ENCODE peak calls at places on chromosomes 13 and 19, in seven cellular contexts. One of them, this sample, is unnamed.

GRCh38 chr13:66489586-66489985 is 740.5 kb downstream of the PCDH9 start:
- DNase-seq in H7: no peak
- DNase-seq in AG09309: no peak
- DNase-seq in Calu3: no peak
- DNase-seq in activated gamma-delta T cell treated with Interleukin-2 at 50 U/mL for 16 hours: no peak
- DNase-seq in activated CD8-positive, alpha-beta T cell treated with anti-CD3 and anti-CD28 coated beads for 36 hours: no peak
- DNase-seq in fibroblast of pulmonary artery: no peak
- DNase-seq in this sample: no peak

GRCh38 chr19:39845172-39845571 is 1.0 kb downstream of the FBL start:
- DNase-seq in activated gamma-delta T cell treated with Interleukin-2 at 50 U/mL for 16 hours: no peak
- DNase-seq in AG09309: no peak
- DNase-seq in activated CD8-positive, alpha-beta T cell treated with anti-CD3 and anti-CD28 coated beads for 36 hours: peak
- DNase-seq in Calu3: no peak
- DNase-seq in fibroblast of pulmonary artery: no peak
- DNase-seq in H7: no peak
- DNase-seq in this sample: no peak

GRCh38 chr13:82739881-82740280 is 1142.4 kb downstream of the SLITRK1 start:
- DNase-seq in Calu3: no peak
- DNase-seq in fibroblast of pulmonary artery: peak
- DNase-seq in activated gamma-delta T cell treated with Interleukin-2 at 50 U/mL for 16 hours: no peak
- DNase-seq in activated CD8-positive, alpha-beta T cell treated with anti-CD3 and anti-CD28 coated beads for 36 hours: no peak
- DNase-seq in H7: no peak
- DNase-seq in AG09309: no peak
- DNase-seq in this sample: no peak

GRCh38 chr19:17061205-17061604 is 14.0 kb downstream of the HAUS8 start:
- DNase-seq in Calu3: no peak
- DNase-seq in activated CD8-positive, alpha-beta T cell treated with anti-CD3 and anti-CD28 coated beads for 36 hours: no peak
- DNase-seq in activated gamma-delta T cell treated with Interleukin-2 at 50 U/mL for 16 hours: no peak
- DNase-seq in AG09309: no peak
- DNase-seq in fibroblast of pulmonary artery: no peak
- DNase-seq in H7: no peak
- DNase-seq in this sample: no peak

GRCh38 chr19:31356587-31357314 is 7.5 kb upstream of the TSHZ3 start:
- DNase-seq in fibroblast of pulmonary artery: no peak
- DNase-seq in activated CD8-positive, alpha-beta T cell treated with anti-CD3 and anti-CD28 coated beads for 36 hours: peak
- DNase-seq in AG09309: no peak
- DNase-seq in Calu3: no peak
- DNase-seq in activated gamma-delta T cell treated with Interleukin-2 at 50 U/mL for 16 hours: peak
- DNase-seq in H7: peak
- DNase-seq in this sample: peak

GRCh38 chr13:67204731-67205130 is 25.4 kb downstream of the PCDH9 start:
- DNase-seq in AG09309: no peak
- DNase-seq in H7: no peak
- DNase-seq in fibroblast of pulmonary artery: no peak
- DNase-seq in activated CD8-positive, alpha-beta T cell treated with anti-CD3 and anti-CD28 coated beads for 36 hours: no peak
- DNase-seq in Calu3: no peak
- DNase-seq in activated gamma-delta T cell treated with Interleukin-2 at 50 U/mL for 16 hours: no peak
- DNase-seq in this sample: no peak

GRCh38 chr13:106275441-106276032 is 259.9 kb downstream of the EFNB2 start:
- DNase-seq in Calu3: no peak
- DNase-seq in fibroblast of pulmonary artery: no peak
- DNase-seq in AG09309: no peak
- DNase-seq in H7: no peak
- DNase-seq in activated CD8-positive, alpha-beta T cell treated with anti-CD3 and anti-CD28 coated beads for 36 hours: no peak
- DNase-seq in activated gamma-delta T cell treated with Interleukin-2 at 50 U/mL for 16 hours: no peak
- DNase-seq in this sample: no peak

GRCh38 chr13:74040200-74040599 is 94.0 kb downstream of the KLF12 start:
- DNase-seq in activated gamma-delta T cell treated with Interleukin-2 at 50 U/mL for 16 hours: no peak
- DNase-seq in Calu3: peak
- DNase-seq in H7: peak
- DNase-seq in activated CD8-positive, alpha-beta T cell treated with anti-CD3 and anti-CD28 coated beads for 36 hours: peak
- DNase-seq in fibroblast of pulmonary artery: peak
- DNase-seq in AG09309: no peak
- DNase-seq in this sample: peak

GRCh38 chr19:35746556-35746955 is 1.1 kb downstream of the PSENEN start:
- DNase-seq in fibroblast of pulmonary artery: no peak
- DNase-seq in activated gamma-delta T cell treated with Interleukin-2 at 50 U/mL for 16 hours: no peak
- DNase-seq in Calu3: no peak
- DNase-seq in AG09309: no peak
- DNase-seq in activated CD8-positive, alpha-beta T cell treated with anti-CD3 and anti-CD28 coated beads for 36 hours: no peak
- DNase-seq in H7: no peak
- DNase-seq in this sample: no peak

GRCh38 chr13:50668882-50669281 is 174.6 kb downstream of the DLEU7 start:
- DNase-seq in H7: no peak
- DNase-seq in activated CD8-positive, alpha-beta T cell treated with anti-CD3 and anti-CD28 coated beads for 36 hours: no peak
- DNase-seq in activated gamma-delta T cell treated with Interleukin-2 at 50 U/mL for 16 hours: no peak
- DNase-seq in fibroblast of pulmonary artery: no peak
- DNase-seq in Calu3: no peak
- DNase-seq in AG09309: no peak
- DNase-seq in this sample: no peak

GRCh38 chr19:48806818-48807589 is 3.8 kb downstream of the BCAT2 start:
- DNase-seq in Calu3: no peak
- DNase-seq in AG09309: no peak
- DNase-seq in fibroblast of pulmonary artery: peak
- DNase-seq in H7: peak
- DNase-seq in activated gamma-delta T cell treated with Interleukin-2 at 50 U/mL for 16 hours: no peak
- DNase-seq in activated CD8-positive, alpha-beta T cell treated with anti-CD3 and anti-CD28 coated beads for 36 hours: peak
- DNase-seq in this sample: no peak

GRCh38 chr19:45784096-45784495 is 1.8 kb upstream of the DMPK start:
- DNase-seq in fibroblast of pulmonary artery: no peak
- DNase-seq in H7: peak
- DNase-seq in activated CD8-positive, alpha-beta T cell treated with anti-CD3 and anti-CD28 coated beads for 36 hours: no peak
- DNase-seq in activated gamma-delta T cell treated with Interleukin-2 at 50 U/mL for 16 hours: no peak
- DNase-seq in AG09309: no peak
- DNase-seq in Calu3: no peak
- DNase-seq in this sample: no peak

GRCh38 chr13:95754069-95754468 is 77.1 kb downstream of the DNAJC3 start:
- DNase-seq in Calu3: no peak
- DNase-seq in activated gamma-delta T cell treated with Interleukin-2 at 50 U/mL for 16 hours: no peak
- DNase-seq in fibroblast of pulmonary artery: no peak
- DNase-seq in AG09309: no peak
- DNase-seq in activated CD8-positive, alpha-beta T cell treated with anti-CD3 and anti-CD28 coated beads for 36 hours: no peak
- DNase-seq in H7: no peak
- DNase-seq in this sample: no peak

GRCh38 chr13:102286326-102286725 is 115.5 kb downstream of the FGF14 start:
- DNase-seq in activated CD8-positive, alpha-beta T cell treated with anti-CD3 and anti-CD28 coated beads for 36 hours: no peak
- DNase-seq in AG09309: peak
- DNase-seq in H7: no peak
- DNase-seq in Calu3: no peak
- DNase-seq in activated gamma-delta T cell treated with Interleukin-2 at 50 U/mL for 16 hours: no peak
- DNase-seq in fibroblast of pulmonary artery: peak
- DNase-seq in this sample: no peak

GRCh38 chr19:40512473-40513344 is 45.9 kb downstream of the SPTBN4 start:
- DNase-seq in activated gamma-delta T cell treated with Interleukin-2 at 50 U/mL for 16 hours: no peak
- DNase-seq in fibroblast of pulmonary artery: peak
- DNase-seq in Calu3: no peak
- DNase-seq in activated CD8-positive, alpha-beta T cell treated with anti-CD3 and anti-CD28 coated beads for 36 hours: no peak
- DNase-seq in AG09309: no peak
- DNase-seq in H7: peak
- DNase-seq in this sample: no peak

GRCh38 chr13:53206455-53206854 is 177.8 kb downstream of the OLFM4 start:
- DNase-seq in activated gamma-delta T cell treated with Interleukin-2 at 50 U/mL for 16 hours: no peak
- DNase-seq in fibroblast of pulmonary artery: peak
- DNase-seq in activated CD8-positive, alpha-beta T cell treated with anti-CD3 and anti-CD28 coated beads for 36 hours: no peak
- DNase-seq in Calu3: no peak
- DNase-seq in H7: peak
- DNase-seq in AG09309: no peak
- DNase-seq in this sample: no peak

GRCh38 chr19:38736036-38736412 is 8.2 kb downstream of the CAPN12 start:
- DNase-seq in activated gamma-delta T cell treated with Interleukin-2 at 50 U/mL for 16 hours: peak
- DNase-seq in activated CD8-positive, alpha-beta T cell treated with anti-CD3 and anti-CD28 coated beads for 36 hours: peak
- DNase-seq in H7: peak
- DNase-seq in AG09309: no peak
- DNase-seq in Calu3: peak
- DNase-seq in fibroblast of pulmonary artery: no peak
- DNase-seq in this sample: peak

GRCh38 chr19:55696301-55697068 is 21.5 kb downstream of the EPN1 start:
- DNase-seq in AG09309: no peak
- DNase-seq in Calu3: no peak
- DNase-seq in activated gamma-delta T cell treated with Interleukin-2 at 50 U/mL for 16 hours: no peak
- DNase-seq in activated CD8-positive, alpha-beta T cell treated with anti-CD3 and anti-CD28 coated beads for 36 hours: no peak
- DNase-seq in fibroblast of pulmonary artery: no peak
- DNase-seq in H7: peak
- DNase-seq in this sample: no peak

GRCh38 chr19:45766919-45767346 is 2.1 kb downstream of the SIX5 start:
- DNase-seq in fibroblast of pulmonary artery: no peak
- DNase-seq in activated CD8-positive, alpha-beta T cell treated with anti-CD3 and anti-CD28 coated beads for 36 hours: no peak
- DNase-seq in Calu3: no peak
- DNase-seq in activated gamma-delta T cell treated with Interleukin-2 at 50 U/mL for 16 hours: no peak
- DNase-seq in AG09309: no peak
- DNase-seq in H7: no peak
- DNase-seq in this sample: no peak

GRCh38 chr13:40438999-40439797 is 227.2 kb downstream of the FOXO1 start:
- DNase-seq in H7: no peak
- DNase-seq in activated CD8-positive, alpha-beta T cell treated with anti-CD3 and anti-CD28 coated beads for 36 hours: peak
- DNase-seq in AG09309: no peak
- DNase-seq in Calu3: no peak
- DNase-seq in activated gamma-delta T cell treated with Interleukin-2 at 50 U/mL for 16 hours: no peak
- DNase-seq in fibroblast of pulmonary artery: peak
- DNase-seq in this sample: no peak

GRCh38 chr13:77779461-77780272 is 82.2 kb downstream of the SLAIN1 start:
- DNase-seq in Calu3: peak
- DNase-seq in AG09309: peak
- DNase-seq in fibroblast of pulmonary artery: peak
- DNase-seq in activated gamma-delta T cell treated with Interleukin-2 at 50 U/mL for 16 hours: peak
- DNase-seq in H7: peak
- DNase-seq in activated CD8-positive, alpha-beta T cell treated with anti-CD3 and anti-CD28 coated beads for 36 hours: peak
- DNase-seq in this sample: peak

GRCh38 chr19:35266904-35267817 is 1.6 kb upstream of the USF2 start:
- DNase-seq in fibroblast of pulmonary artery: no peak
- DNase-seq in AG09309: no peak
- DNase-seq in Calu3: no peak
- DNase-seq in activated gamma-delta T cell treated with Interleukin-2 at 50 U/mL for 16 hours: peak
- DNase-seq in H7: peak
- DNase-seq in activated CD8-positive, alpha-beta T cell treated with anti-CD3 and anti-CD28 coated beads for 36 hours: peak
- DNase-seq in this sample: peak

GRCh38 chr19:43562698-43563241 is 12.6 kb downstream of the XRCC1 start:
- DNase-seq in Calu3: no peak
- DNase-seq in H7: no peak
- DNase-seq in activated gamma-delta T cell treated with Interleukin-2 at 50 U/mL for 16 hours: peak
- DNase-seq in activated CD8-positive, alpha-beta T cell treated with anti-CD3 and anti-CD28 coated beads for 36 hours: peak
- DNase-seq in AG09309: peak
- DNase-seq in fibroblast of pulmonary artery: peak
- DNase-seq in this sample: peak

GRCh38 chr13:75687145-75687763 is 51.1 kb downstream of the LMO7 start:
- DNase-seq in H7: peak
- DNase-seq in AG09309: no peak
- DNase-seq in activated CD8-positive, alpha-beta T cell treated with anti-CD3 and anti-CD28 coated beads for 36 hours: no peak
- DNase-seq in Calu3: no peak
- DNase-seq in fibroblast of pulmonary artery: peak
- DNase-seq in activated gamma-delta T cell treated with Interleukin-2 at 50 U/mL for 16 hours: no peak
- DNase-seq in this sample: no peak

GRCh38 chr13:83716121-83716520 is 166.2 kb downstream of the SLITRK1 start:
- DNase-seq in activated gamma-delta T cell treated with Interleukin-2 at 50 U/mL for 16 hours: no peak
- DNase-seq in Calu3: no peak
- DNase-seq in H7: no peak
- DNase-seq in AG09309: no peak
- DNase-seq in activated CD8-positive, alpha-beta T cell treated with anti-CD3 and anti-CD28 coated beads for 36 hours: no peak
- DNase-seq in fibroblast of pulmonary artery: no peak
- DNase-seq in this sample: no peak

GRCh38 chr19:15159251-15159650 is 41.5 kb downstream of the NOTCH3 start:
- DNase-seq in AG09309: no peak
- DNase-seq in activated gamma-delta T cell treated with Interleukin-2 at 50 U/mL for 16 hours: no peak
- DNase-seq in activated CD8-positive, alpha-beta T cell treated with anti-CD3 and anti-CD28 coated beads for 36 hours: no peak
- DNase-seq in fibroblast of pulmonary artery: peak
- DNase-seq in H7: peak
- DNase-seq in Calu3: no peak
- DNase-seq in this sample: no peak

GRCh38 chr19:30855475-30855874 is 483.3 kb downstream of the ZNF536 start:
- DNase-seq in H7: no peak
- DNase-seq in fibroblast of pulmonary artery: no peak
- DNase-seq in AG09309: no peak
- DNase-seq in Calu3: no peak
- DNase-seq in activated gamma-delta T cell treated with Interleukin-2 at 50 U/mL for 16 hours: no peak
- DNase-seq in activated CD8-positive, alpha-beta T cell treated with anti-CD3 and anti-CD28 coated beads for 36 hours: no peak
- DNase-seq in this sample: no peak

GRCh38 chr13:21825186-21825585 is 154.3 kb downstream of the FGF9 start:
- DNase-seq in AG09309: no peak
- DNase-seq in fibroblast of pulmonary artery: no peak
- DNase-seq in H7: no peak
- DNase-seq in activated CD8-positive, alpha-beta T cell treated with anti-CD3 and anti-CD28 coated beads for 36 hours: no peak
- DNase-seq in activated gamma-delta T cell treated with Interleukin-2 at 50 U/mL for 16 hours: no peak
- DNase-seq in Calu3: peak
- DNase-seq in this sample: no peak

GRCh38 chr19:6425732-6426686 is 1.4 kb upstream of the KHSRP start:
- DNase-seq in fibroblast of pulmonary artery: no peak
- DNase-seq in activated CD8-positive, alpha-beta T cell treated with anti-CD3 and anti-CD28 coated beads for 36 hours: peak
- DNase-seq in AG09309: no peak
- DNase-seq in Calu3: no peak
- DNase-seq in H7: peak
- DNase-seq in activated gamma-delta T cell treated with Interleukin-2 at 50 U/mL for 16 hours: no peak
- DNase-seq in this sample: no peak

GRCh38 chr13:46604226-46604968 is 51.4 kb downstream of the LRCH1 start:
- DNase-seq in H7: no peak
- DNase-seq in activated gamma-delta T cell treated with Interleukin-2 at 50 U/mL for 16 hours: no peak
- DNase-seq in Calu3: no peak
- DNase-seq in AG09309: no peak
- DNase-seq in activated CD8-positive, alpha-beta T cell treated with anti-CD3 and anti-CD28 coated beads for 36 hours: no peak
- DNase-seq in fibroblast of pulmonary artery: no peak
- DNase-seq in this sample: no peak

GRCh38 chr19:37817180-37817911 is 38.0 kb upstream of the ZNF573 start:
- DNase-seq in fibroblast of pulmonary artery: peak
- DNase-seq in H7: peak
- DNase-seq in activated gamma-delta T cell treated with Interleukin-2 at 50 U/mL for 16 hours: peak
- DNase-seq in Calu3: no peak
- DNase-seq in activated CD8-positive, alpha-beta T cell treated with anti-CD3 and anti-CD28 coated beads for 36 hours: peak
- DNase-seq in AG09309: no peak
- DNase-seq in this sample: no peak

GRCh38 chr19:19171821-19172532 is 1.9 kb upstream of the MEF2B start:
- DNase-seq in activated gamma-delta T cell treated with Interleukin-2 at 50 U/mL for 16 hours: no peak
- DNase-seq in activated CD8-positive, alpha-beta T cell treated with anti-CD3 and anti-CD28 coated beads for 36 hours: no peak
- DNase-seq in H7: peak
- DNase-seq in Calu3: no peak
- DNase-seq in AG09309: no peak
- DNase-seq in fibroblast of pulmonary artery: peak
- DNase-seq in this sample: no peak

GRCh38 chr19:18723871-18724377 is 40.4 kb downstream of the CRTC1 start:
- DNase-seq in H7: peak
- DNase-seq in activated CD8-positive, alpha-beta T cell treated with anti-CD3 and anti-CD28 coated beads for 36 hours: peak
- DNase-seq in AG09309: no peak
- DNase-seq in activated gamma-delta T cell treated with Interleukin-2 at 50 U/mL for 16 hours: no peak
- DNase-seq in fibroblast of pulmonary artery: no peak
- DNase-seq in Calu3: no peak
- DNase-seq in this sample: no peak